ENCODE peak calls at places on chromosomes 4 and X, in nine cellular contexts. One of them, this sample, is unnamed.

GRCh38 chrX:51182545-51182944 is 150.1 kb upstream of the NUDT10 start:
- DNase-seq in WTC11: peak; percentile 16
- DNase-seq in Peyer's patch: no peak
- DNase-seq in AG04449: no peak
- DNase-seq in IMR-90: no peak
- DNase-seq in tibial artery: no peak
- DNase-seq in heart left ventricle: no peak
- DNase-seq in fibroblast of pulmonary artery: no peak
- DNase-seq in astrocyte: no peak
- DNase-seq in this sample: no peak

GRCh38 chr4:26860922-26861433 is 337 bp downstream of the STIM2 start:
- DNase-seq in AG04449: no peak
- DNase-seq in WTC11: peak; percentile 55
- DNase-seq in Peyer's patch: peak; percentile 78
- DNase-seq in tibial artery: peak; percentile 30
- DNase-seq in astrocyte: peak; percentile 41
- DNase-seq in fibroblast of pulmonary artery: peak; percentile 58
- DNase-seq in heart left ventricle: no peak
- DNase-seq in IMR-90: peak; percentile 44
- DNase-seq in this sample: peak; percentile 47

GRCh38 chr4:57078685-57079521 is 31.3 kb downstream of the IGFBP7 start:
- DNase-seq in astrocyte: peak; percentile 91
- DNase-seq in fibroblast of pulmonary artery: no peak
- DNase-seq in Peyer's patch: no peak
- DNase-seq in AG04449: no peak
- DNase-seq in tibial artery: no peak
- DNase-seq in IMR-90: no peak
- DNase-seq in WTC11: peak; percentile 52
- DNase-seq in heart left ventricle: no peak
- DNase-seq in this sample: no peak

GRCh38 chr4:14749910-14750309 is 252.4 kb upstream of the CPEB2 start:
- DNase-seq in heart left ventricle: peak; percentile 36
- DNase-seq in fibroblast of pulmonary artery: peak; percentile 8
- DNase-seq in AG04449: no peak
- DNase-seq in astrocyte: peak; percentile 1
- DNase-seq in Peyer's patch: no peak
- DNase-seq in IMR-90: no peak
- DNase-seq in tibial artery: peak; percentile 30
- DNase-seq in WTC11: peak; percentile 16
- DNase-seq in this sample: no peak

GRCh38 chrX:154020500-154021115 is 906 bp upstream of the IRAK1 start:
- DNase-seq in heart left ventricle: no peak
- DNase-seq in tibial artery: no peak
- DNase-seq in AG04449: no peak
- DNase-seq in IMR-90: no peak
- DNase-seq in Peyer's patch: no peak
- DNase-seq in fibroblast of pulmonary artery: no peak
- DNase-seq in astrocyte: no peak
- DNase-seq in WTC11: no peak
- DNase-seq in this sample: peak; percentile 11

GRCh38 chr4:41257257-41257900 is 651 bp downstream of the UCHL1 start:
- DNase-seq in heart left ventricle: peak; percentile 42
- DNase-seq in AG04449: no peak
- DNase-seq in IMR-90: peak; percentile 52
- DNase-seq in fibroblast of pulmonary artery: peak; percentile 45
- DNase-seq in WTC11: peak; percentile 55
- DNase-seq in Peyer's patch: peak; percentile 68
- DNase-seq in tibial artery: peak; percentile 23
- DNase-seq in astrocyte: peak; percentile 30
- DNase-seq in this sample: peak; percentile 16

GRCh38 chrX:78545233-78545632 is 113.9 kb downstream of the RTL3 start:
- DNase-seq in heart left ventricle: no peak
- DNase-seq in Peyer's patch: no peak
- DNase-seq in astrocyte: no peak
- DNase-seq in WTC11: no peak
- DNase-seq in fibroblast of pulmonary artery: no peak
- DNase-seq in AG04449: no peak
- DNase-seq in tibial artery: no peak
- DNase-seq in IMR-90: no peak
- DNase-seq in this sample: no peak

GRCh38 chr4:140567722-140568121 is 1.0 kb downstream of the UCP1 start:
- DNase-seq in astrocyte: peak; percentile 3
- DNase-seq in tibial artery: no peak
- DNase-seq in Peyer's patch: peak; percentile 49
- DNase-seq in WTC11: peak; percentile 37
- DNase-seq in AG04449: no peak
- DNase-seq in fibroblast of pulmonary artery: peak; percentile 4
- DNase-seq in heart left ventricle: no peak
- DNase-seq in IMR-90: no peak
- DNase-seq in this sample: no peak

GRCh38 chr4:16082424-16083216 is 1.2 kb downstream of the PROM1 start:
- DNase-seq in WTC11: peak; percentile 93
- DNase-seq in fibroblast of pulmonary artery: peak; percentile 6
- DNase-seq in AG04449: no peak
- DNase-seq in tibial artery: no peak
- DNase-seq in astrocyte: peak; percentile 27
- DNase-seq in heart left ventricle: peak; percentile 27
- DNase-seq in IMR-90: no peak
- DNase-seq in Peyer's patch: peak; percentile 71
- DNase-seq in this sample: no peak

GRCh38 chr4:110848787-110849186 is 225.9 kb upstream of the PITX2 start:
- DNase-seq in astrocyte: no peak
- DNase-seq in AG04449: no peak
- DNase-seq in tibial artery: no peak
- DNase-seq in heart left ventricle: no peak
- DNase-seq in fibroblast of pulmonary artery: no peak
- DNase-seq in WTC11: no peak
- DNase-seq in IMR-90: no peak
- DNase-seq in Peyer's patch: no peak
- DNase-seq in this sample: no peak

GRCh38 chr4:119139316-119139715 is 3.7 kb downstream of the MYOZ2 start:
- DNase-seq in heart left ventricle: no peak
- DNase-seq in astrocyte: peak; percentile 6
- DNase-seq in tibial artery: no peak
- DNase-seq in WTC11: no peak
- DNase-seq in IMR-90: no peak
- DNase-seq in fibroblast of pulmonary artery: peak; percentile 18
- DNase-seq in Peyer's patch: no peak
- DNase-seq in AG04449: no peak
- DNase-seq in this sample: no peak

GRCh38 chr4:141587897-141588296 is 48.5 kb upstream of the IL15 start:
- DNase-seq in tibial artery: no peak
- DNase-seq in IMR-90: peak; percentile 64
- DNase-seq in astrocyte: peak; percentile 27
- DNase-seq in WTC11: no peak
- DNase-seq in AG04449: no peak
- DNase-seq in Peyer's patch: no peak
- DNase-seq in heart left ventricle: no peak
- DNase-seq in fibroblast of pulmonary artery: peak; percentile 11
- DNase-seq in this sample: no peak

GRCh38 chr4:7348946-7349900 is 85.5 kb downstream of the PSAPL1 start:
- DNase-seq in heart left ventricle: no peak
- DNase-seq in AG04449: no peak
- DNase-seq in fibroblast of pulmonary artery: no peak
- DNase-seq in Peyer's patch: no peak
- DNase-seq in IMR-90: no peak
- DNase-seq in WTC11: no peak
- DNase-seq in astrocyte: no peak
- DNase-seq in tibial artery: no peak
- DNase-seq in this sample: no peak

GRCh38 chr4:105135746-105136145 is 10.9 kb upstream of the TET2 start:
- DNase-seq in tibial artery: no peak
- DNase-seq in AG04449: no peak
- DNase-seq in WTC11: no peak
- DNase-seq in Peyer's patch: no peak
- DNase-seq in IMR-90: no peak
- DNase-seq in fibroblast of pulmonary artery: peak; percentile 62
- DNase-seq in heart left ventricle: no peak
- DNase-seq in astrocyte: no peak
- DNase-seq in this sample: no peak

GRCh38 chr4:102500371-102501175 is 586 bp upstream of the NFKB1 start:
- DNase-seq in heart left ventricle: peak; percentile 66
- DNase-seq in astrocyte: peak; percentile 49
- DNase-seq in WTC11: peak; percentile 26
- DNase-seq in AG04449: no peak
- DNase-seq in tibial artery: peak; percentile 52
- DNase-seq in Peyer's patch: no peak
- DNase-seq in fibroblast of pulmonary artery: peak; percentile 53
- DNase-seq in IMR-90: peak; percentile 61
- DNase-seq in this sample: peak; percentile 34

GRCh38 chrX:71320126-71320525 is 18.6 kb downstream of the ITGB1BP2 start:
- DNase-seq in fibroblast of pulmonary artery: no peak
- DNase-seq in Peyer's patch: no peak
- DNase-seq in tibial artery: no peak
- DNase-seq in astrocyte: no peak
- DNase-seq in heart left ventricle: no peak
- DNase-seq in AG04449: no peak
- DNase-seq in IMR-90: no peak
- DNase-seq in WTC11: no peak
- DNase-seq in this sample: no peak

GRCh38 chr4:78584863-78585576 is 33.5 kb downstream of the ANXA3 start:
- DNase-seq in IMR-90: peak; percentile 57
- DNase-seq in Peyer's patch: peak; percentile 50
- DNase-seq in AG04449: no peak
- DNase-seq in heart left ventricle: no peak
- DNase-seq in astrocyte: peak; percentile 29
- DNase-seq in WTC11: no peak
- DNase-seq in fibroblast of pulmonary artery: peak; percentile 52
- DNase-seq in tibial artery: no peak
- DNase-seq in this sample: peak; percentile 24
- TF ChIP-seq CTCF in IMR-90: no peak
- TF ChIP-seq CTCF in Peyer's patch: no peak
- TF ChIP-seq CTCF in AG04449: no peak
- TF ChIP-seq CTCF in heart left ventricle: no peak
- TF ChIP-seq CTCF in astrocyte: no peak
- TF ChIP-seq CTCF in WTC11: no peak
- TF ChIP-seq CTCF in fibroblast of pulmonary artery: no peak
- TF ChIP-seq CTCF in tibial artery: no peak
- TF ChIP-seq CTCF in this sample: no peak

DNA sequence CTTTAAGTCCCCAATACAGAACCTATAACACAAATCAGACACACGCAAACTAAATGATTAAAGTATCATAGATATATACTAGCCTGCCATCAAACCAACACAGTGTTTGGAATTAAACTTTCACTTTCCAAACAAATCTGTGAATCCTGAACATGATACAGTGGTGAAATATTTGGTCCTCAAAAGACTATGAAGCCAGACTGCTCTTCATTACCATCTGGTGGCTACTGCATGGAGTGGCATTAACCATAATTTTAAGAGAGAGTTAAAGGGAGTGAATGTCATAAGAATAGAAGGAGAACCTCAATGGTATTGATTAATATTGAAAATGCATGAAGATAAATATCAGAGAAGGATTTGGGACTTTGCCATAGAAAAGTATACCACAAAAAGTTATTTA is 9.2 kb upstream of the GABRA4 start:
- DNase-seq in AG04449: no peak
- DNase-seq in IMR-90: peak; percentile 79
- DNase-seq in Peyer's patch: no peak
- DNase-seq in WTC11: no peak
- DNase-seq in tibial artery: no peak
- DNase-seq in astrocyte: no peak
- DNase-seq in fibroblast of pulmonary artery: peak; percentile 30
- DNase-seq in heart left ventricle: no peak
- DNase-seq in this sample: peak; percentile 6
- TF ChIP-seq CTCF in AG04449: peak; percentile 15
- TF ChIP-seq CTCF in IMR-90: peak; percentile 68
- TF ChIP-seq CTCF in Peyer's patch: no peak
- TF ChIP-seq CTCF in WTC11: no peak
- TF ChIP-seq CTCF in tibial artery: no peak
- TF ChIP-seq CTCF in astrocyte: peak; percentile 41
- TF ChIP-seq CTCF in fibroblast of pulmonary artery: peak; percentile 53
- TF ChIP-seq CTCF in heart left ventricle: peak; percentile 58
- TF ChIP-seq CTCF in this sample: peak; percentile 50

DNA sequence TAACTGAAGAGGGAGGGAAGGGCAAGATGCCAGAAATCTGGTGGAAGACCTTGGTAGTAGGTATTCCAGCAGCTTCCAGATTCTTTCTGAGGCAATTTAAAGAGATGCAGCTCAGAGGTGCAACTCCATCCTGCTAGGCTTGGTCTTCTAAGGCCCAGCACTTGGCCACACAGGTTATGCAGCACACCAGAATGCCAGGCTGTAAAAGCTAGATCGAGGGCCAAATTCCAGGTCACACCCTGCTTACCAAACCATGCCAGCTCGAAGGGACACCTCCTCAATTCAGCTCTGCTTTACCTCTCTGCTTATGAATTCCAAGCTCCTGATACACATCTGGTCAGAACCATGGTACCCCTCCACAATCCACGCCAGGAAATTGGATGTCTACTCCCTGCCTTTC is 19.8 kb upstream of the ATXN3L start:
- DNase-seq in heart left ventricle: no peak
- DNase-seq in astrocyte: no peak
- DNase-seq in Peyer's patch: no peak
- DNase-seq in tibial artery: no peak
- DNase-seq in AG04449: no peak
- DNase-seq in fibroblast of pulmonary artery: no peak
- DNase-seq in WTC11: no peak
- DNase-seq in IMR-90: no peak
- DNase-seq in this sample: no peak
- TF ChIP-seq CTCF in heart left ventricle: no peak
- TF ChIP-seq CTCF in astrocyte: no peak
- TF ChIP-seq CTCF in Peyer's patch: no peak
- TF ChIP-seq CTCF in tibial artery: no peak
- TF ChIP-seq CTCF in AG04449: no peak
- TF ChIP-seq CTCF in fibroblast of pulmonary artery: no peak
- TF ChIP-seq CTCF in WTC11: no peak
- TF ChIP-seq CTCF in IMR-90: no peak
- TF ChIP-seq CTCF in this sample: no peak

GRCh38 chrX:11537141-11537540 is 128.6 kb downstream of the ARHGAP6 start:
- DNase-seq in Peyer's patch: no peak
- DNase-seq in tibial artery: no peak
- DNase-seq in IMR-90: no peak
- DNase-seq in fibroblast of pulmonary artery: no peak
- DNase-seq in heart left ventricle: no peak
- DNase-seq in WTC11: no peak
- DNase-seq in astrocyte: no peak
- DNase-seq in AG04449: no peak
- DNase-seq in this sample: no peak
- TF ChIP-seq CTCF in Peyer's patch: no peak
- TF ChIP-seq CTCF in tibial artery: no peak
- TF ChIP-seq CTCF in IMR-90: no peak
- TF ChIP-seq CTCF in fibroblast of pulmonary artery: no peak
- TF ChIP-seq CTCF in heart left ventricle: no peak
- TF ChIP-seq CTCF in WTC11: no peak
- TF ChIP-seq CTCF in astrocyte: no peak
- TF ChIP-seq CTCF in AG04449: no peak
- TF ChIP-seq CTCF in this sample: no peak